ENCODE peak calls at places on chromosomes 11 and 22, in six cellular contexts. R, X, E, Q, S and D are unnamed samples.

GRCh38 chr11:86456075-86456939 is 81.6 kb downstream of the CCDC81 start:
- DNase-seq in Q (peak), S (peak), R (peak), E (peak), X (peak), D (peak)

GRCh38 chr11:100855466-100856067 is 168.5 kb downstream of the ARHGAP42 start:
- DNase-seq in Q (peak), X (peak), E (no peak), S (peak), R (peak), D (peak)

GRCh38 chr22:50296658-50297490 is 10.6 kb downstream of the PLXNB2 start:
- DNase-seq in R (no peak), S (no peak), E (no peak), Q (no peak), X (no peak), D (no peak)

GRCh38 chr22:23894710-23895598 is 771 bp downstream of the MIF start:
- DNase-seq in S (peak), R (peak), X (peak), Q (peak), E (peak), D (peak)

GRCh38 chr11:27839226-27839913 is 139.1 kb upstream of the BDNF start:
- DNase-seq in E (no peak), Q (peak), R (peak), X (peak), S (peak), D (peak)

GRCh38 chr11:42620796-42621195 is 691.0 kb upstream of the API5 start:
- DNase-seq in E (no peak), R (no peak), X (no peak), Q (no peak), S (no peak), D (no peak)

GRCh38 chr22:27526851-27527250 is 274.7 kb downstream of the MN1 start:
- DNase-seq in E (no peak), X (no peak), S (no peak), R (no peak), Q (no peak), D (no peak)

GRCh38 chr11:95835768-95836488 is 45.6 kb downstream of the CEP57 start:
- DNase-seq in S (peak), Q (peak), E (no peak), X (peak), R (peak), D (peak)

GRCh38 chr22:31830721-31831070 is 76.9 kb downstream of the DEPDC5 start:
- DNase-seq in X (no peak), R (no peak), Q (no peak), E (no peak), S (no peak), D (no peak)

GRCh38 chr11:111170761-111171379 is 74.7 kb upstream of the POU2AF2 start:
- DNase-seq in X (no peak), R (no peak), S (no peak), E (peak), Q (no peak), D (no peak)

GRCh38 chr11:111173221-111173620 is 72.3 kb upstream of the POU2AF2 start:
- DNase-seq in R (no peak), X (no peak), S (no peak), E (no peak), Q (no peak), D (no peak)

GRCh38 chr11:111177037-111177988 is 68.2 kb upstream of the POU2AF2 start:
- DNase-seq in E (no peak), X (no peak), S (no peak), Q (peak), R (no peak), D (no peak)

GRCh38 chr11:111176603-111177002 is 68.9 kb upstream of the POU2AF2 start:
- DNase-seq in Q (peak), S (no peak), E (no peak), R (no peak), X (no peak), D (no peak)
- H3K4me3 ChIP-seq in Q (peak), S (no peak), E (no peak), R (no peak), X (no peak), D (no peak)

GRCh38 chr11:65116370-65117205 is 913 bp downstream of the ZNHIT2 start:
- DNase-seq in R (peak), E (no peak), Q (peak), S (peak), X (peak), D (peak)
- H3K4me3 ChIP-seq in R (peak), E (peak), Q (peak), S (peak), X (peak), D (peak)

DNA sequence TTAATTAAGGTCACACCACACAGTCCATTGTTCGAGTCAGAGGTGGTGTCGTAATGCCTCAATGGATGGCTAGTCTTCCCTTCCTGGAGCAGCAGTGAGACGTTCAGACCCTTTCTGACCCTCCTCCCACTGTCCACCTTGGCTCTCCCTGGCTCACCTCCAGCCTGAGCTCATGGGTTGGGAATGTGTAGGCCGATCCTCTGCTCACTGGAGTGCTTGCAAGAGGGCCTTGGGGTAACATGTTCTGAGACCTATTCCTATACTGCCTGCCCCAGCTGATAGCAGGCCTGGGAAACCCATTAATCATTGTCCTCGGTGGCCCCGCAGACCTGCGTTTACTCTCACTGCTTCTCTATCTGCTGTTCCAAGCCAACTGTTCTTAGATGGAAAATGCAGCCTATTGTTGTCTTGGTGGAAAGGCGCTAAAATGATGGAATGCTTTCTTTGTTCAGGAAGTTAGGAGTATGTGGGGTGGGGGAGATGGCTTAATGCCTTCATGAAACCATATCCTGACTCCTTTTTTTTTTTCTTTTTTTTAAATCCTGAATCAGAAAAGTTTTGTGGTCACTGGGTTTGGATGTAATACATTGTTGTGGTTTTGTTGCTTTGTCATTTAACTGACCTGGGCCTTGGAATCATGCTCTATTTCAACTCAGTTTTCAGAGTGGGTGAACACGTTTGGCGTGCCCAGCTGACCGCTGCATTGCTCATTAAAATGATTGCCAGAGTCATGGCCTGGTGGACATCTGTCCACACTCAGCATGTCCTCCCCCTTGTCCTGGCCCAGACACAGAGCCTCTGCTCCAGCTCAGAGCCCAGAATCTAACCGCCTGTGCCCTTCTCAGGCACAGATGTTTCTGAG is 72.5 kb downstream of the MICAL2 start:
- DNase-seq in E (peak), X (no peak), S (peak), R (peak), Q (no peak), D (peak)
- H3K4me3 ChIP-seq in E (no peak), X (no peak), S (no peak), R (peak), Q (no peak), D (no peak)

DNA sequence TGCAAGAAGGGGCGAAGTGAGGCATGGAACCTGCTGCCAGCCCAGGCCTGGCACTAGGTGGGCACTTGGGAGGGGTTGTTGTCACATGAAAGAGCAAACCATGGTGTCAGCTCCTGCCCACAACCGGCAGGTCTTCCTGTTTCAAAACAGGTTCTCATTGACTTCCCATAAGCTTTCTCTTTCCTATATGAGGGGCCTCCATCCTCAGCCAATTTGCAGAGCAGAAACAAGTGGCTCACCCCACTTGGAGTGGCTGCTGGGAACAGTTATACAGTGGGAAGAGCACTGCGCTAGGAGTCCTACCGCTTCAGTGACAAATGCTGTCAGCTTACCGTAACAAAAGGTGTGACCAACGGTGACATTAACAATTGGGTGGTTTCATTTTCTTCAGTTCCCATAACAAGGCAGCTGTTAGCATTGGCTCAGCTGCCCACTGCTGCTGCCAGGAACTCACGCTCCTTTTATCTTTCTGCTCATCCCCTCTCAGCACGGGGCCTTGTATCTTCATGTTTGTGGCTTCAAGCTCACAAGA is 10.2 kb upstream of the SSTR3 start:
- DNase-seq in Q (no peak), E (no peak), R (no peak), X (no peak), S (no peak), D (no peak)
- H3K4me3 ChIP-seq in Q (no peak), E (no peak), R (no peak), X (no peak), S (no peak), D (no peak)